ENCODE peak calls at places on chromosomes 13 and 19, in four cellular contexts. One of them, this sample, is unnamed.

GRCh38 chr19:7908742-7909461 is 5.2 kb downstream of the MAP2K7 start:
- DNase-seq in stomach: no peak
- DNase-seq in CD8-positive, alpha-beta T cell: no peak
- DNase-seq in LoVo: no peak
- DNase-seq in this sample: peak; percentile 47

GRCh38 chr13:60754211-60754610 is 357.2 kb downstream of the TDRD3 start:
- DNase-seq in stomach: no peak
- DNase-seq in CD8-positive, alpha-beta T cell: no peak
- DNase-seq in LoVo: no peak
- DNase-seq in this sample: no peak

GRCh38 chr19:12485571-12485970 is 955 bp upstream of the ZNF709 start:
- DNase-seq in stomach: no peak
- DNase-seq in CD8-positive, alpha-beta T cell: no peak
- DNase-seq in LoVo: no peak
- DNase-seq in this sample: no peak

GRCh38 chr13:48977973-48978372 is 2.3 kb downstream of the FNDC3A start:
- DNase-seq in stomach: no peak
- DNase-seq in CD8-positive, alpha-beta T cell: no peak
- DNase-seq in LoVo: no peak
- DNase-seq in this sample: no peak

GRCh38 chr13:105847532-105848295 is 687.7 kb downstream of the EFNB2 start:
- DNase-seq in stomach: no peak
- DNase-seq in CD8-positive, alpha-beta T cell: no peak
- DNase-seq in LoVo: no peak
- DNase-seq in this sample: no peak

GRCh38 chr19:18594096-18594823 is 5.7 kb downstream of the REX1BD start:
- DNase-seq in stomach: peak; percentile 80
- DNase-seq in CD8-positive, alpha-beta T cell: peak; percentile 74
- DNase-seq in LoVo: peak; percentile 62
- DNase-seq in this sample: no peak

GRCh38 chr13:41352935-41353801 is 42.1 kb downstream of the NAA16 start:
- DNase-seq in stomach: no peak
- DNase-seq in CD8-positive, alpha-beta T cell: peak; percentile 57
- DNase-seq in LoVo: peak; percentile 58
- DNase-seq in this sample: no peak

GRCh38 chr19:49570997-49571676 is 9.2 kb downstream of the NOSIP start:
- DNase-seq in stomach: peak; percentile 53
- DNase-seq in CD8-positive, alpha-beta T cell: peak; percentile 35
- DNase-seq in LoVo: no peak
- DNase-seq in this sample: no peak

GRCh38 chr19:13817018-13817614 is 21.9 kb downstream of the ZSWIM4 start:
- DNase-seq in stomach: peak; percentile 74
- DNase-seq in CD8-positive, alpha-beta T cell: no peak
- DNase-seq in LoVo: no peak
- DNase-seq in this sample: no peak